ENCODE peak calls at places on chromosomes 13 and 19, in ten cellular contexts. T, H, I, Z, E, J, D, X, M and K are unnamed samples.

GRCh38 chr19:52670046-52670445 is 31.9 kb upstream of the ZNF83 start:
- DNase-seq in T (no peak), H (no peak), I (no peak), Z (no peak), E (no peak), J (no peak), D (no peak), X (no peak), M (no peak), K (no peak)

GRCh38 chr19:8319807-8320520 is 1.2 kb downstream of the NDUFA7 start:
- DNase-seq in T (no peak), H (no peak), I (no peak), Z (no peak), E (no peak), J (no peak), D (no peak), X (no peak), M (no peak), K (no peak)

GRCh38 chr13:75931116-75931515 is 295.0 kb downstream of the LMO7 start:
- DNase-seq in T (no peak), H (no peak), I (no peak), Z (no peak), E (no peak), J (no peak), D (no peak), X (no peak), M (no peak), K (no peak)

GRCh38 chr13:78601124-78601885 is 2.0 kb downstream of the POU4F1 start:
- DNase-seq in T (no peak), H (peak), I (no peak), Z (no peak), E (peak), J (no peak), D (no peak), X (no peak), M (no peak), K (no peak)

GRCh38 chr13:73429691-73430090 is 370.9 kb downstream of the KLF5 start:
- DNase-seq in T (no peak), H (peak), I (no peak), Z (no peak), E (peak), J (no peak), D (no peak), X (no peak), M (no peak), K (no peak)

GRCh38 chr19:41362143-41362847 is 1.7 kb downstream of the B9D2 start:
- DNase-seq in T (no peak), H (no peak), I (no peak), Z (no peak), E (no peak), J (no peak), D (no peak), X (no peak), M (no peak), K (no peak)

GRCh38 chr13:99312493-99312883 is 5.3 kb upstream of the GPR183 start:
- DNase-seq in T (no peak), H (peak), I (peak), Z (peak), E (peak), J (no peak), D (peak), X (peak), M (peak), K (peak)

GRCh38 chr19:18551631-18552030 is 6.0 kb upstream of the KXD1 start:
- DNase-seq in T (no peak), H (no peak), I (no peak), Z (no peak), E (no peak), J (no peak), D (no peak), X (no peak), M (no peak), K (no peak)

GRCh38 chr19:46271488-46272197 is 25.2 kb upstream of the HIF3A start:
- DNase-seq in T (no peak), H (peak), I (no peak), Z (no peak), E (peak), J (no peak), D (no peak), X (no peak), M (no peak), K (no peak)

GRCh38 chr13:112092453-112092852 is 25.5 kb downstream of the SOX1 start:
- DNase-seq in T (no peak), H (no peak), I (peak), Z (no peak), E (no peak), J (no peak), D (no peak), X (no peak), M (no peak), K (no peak)

GRCh38 chr13:75197803-75198202 is 284.2 kb downstream of the TBC1D4 start:
- DNase-seq in T (no peak), H (peak), I (no peak), Z (no peak), E (peak), J (no peak), D (no peak), X (no peak), M (no peak), K (no peak)

GRCh38 chr19:52237197-52237596 is 32.2 kb upstream of the ZNF766 start:
- DNase-seq in T (no peak), H (no peak), I (no peak), Z (no peak), E (no peak), J (no peak), D (no peak), X (no peak), M (no peak), K (no peak)

GRCh38 chr13:30376426-30377311 is 45.6 kb upstream of the UBE2L5 start:
- DNase-seq in T (no peak), H (no peak), I (peak), Z (no peak), E (no peak), J (no peak), D (no peak), X (no peak), M (no peak), K (peak)

GRCh38 chr13:91401916-91402315 is 3.5 kb downstream of the GPC5 start:
- DNase-seq in T (no peak), H (no peak), I (no peak), Z (no peak), E (no peak), J (no peak), D (no peak), X (no peak), M (no peak), K (no peak)

GRCh38 chr13:91409661-91410060 is 11.2 kb downstream of the GPC5 start:
- DNase-seq in T (no peak), H (no peak), I (no peak), Z (no peak), E (no peak), J (no peak), D (no peak), X (no peak), M (no peak), K (no peak)

GRCh38 chr13:91405240-91405639 is 6.8 kb downstream of the GPC5 start:
- DNase-seq in T (no peak), H (no peak), I (no peak), Z (no peak), E (no peak), J (no peak), D (no peak), X (no peak), M (no peak), K (no peak)

DNA sequence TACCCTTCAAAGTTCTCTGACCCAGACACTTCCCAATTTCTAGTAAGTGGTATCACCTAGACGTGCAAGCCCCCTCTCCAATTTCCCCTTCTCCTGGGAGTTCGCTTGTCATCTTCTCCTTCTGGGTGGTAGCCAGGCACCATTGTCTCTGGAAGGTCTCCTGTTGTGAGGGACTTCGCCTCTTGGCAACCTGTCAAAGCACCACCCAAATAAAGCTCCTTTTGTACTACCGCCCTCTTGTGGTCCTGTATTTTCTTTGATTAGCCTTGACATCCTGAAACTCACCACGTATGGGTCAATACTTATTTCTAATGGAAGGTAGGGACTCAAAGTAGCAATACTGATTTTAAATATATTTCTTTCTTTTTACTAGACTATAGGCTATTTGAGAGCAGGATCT is 8.2 kb downstream of the GPC5 start:
- DNase-seq in T (no peak), H (peak), I (no peak), Z (no peak), E (peak), J (peak), D (no peak), X (no peak), M (no peak), K (no peak)
- TF ChIP-seq CTCF in T (peak), H (peak), I (no peak), Z (peak), E (peak), J (peak), D (peak), X (no peak), M (peak), K (peak)

DNA sequence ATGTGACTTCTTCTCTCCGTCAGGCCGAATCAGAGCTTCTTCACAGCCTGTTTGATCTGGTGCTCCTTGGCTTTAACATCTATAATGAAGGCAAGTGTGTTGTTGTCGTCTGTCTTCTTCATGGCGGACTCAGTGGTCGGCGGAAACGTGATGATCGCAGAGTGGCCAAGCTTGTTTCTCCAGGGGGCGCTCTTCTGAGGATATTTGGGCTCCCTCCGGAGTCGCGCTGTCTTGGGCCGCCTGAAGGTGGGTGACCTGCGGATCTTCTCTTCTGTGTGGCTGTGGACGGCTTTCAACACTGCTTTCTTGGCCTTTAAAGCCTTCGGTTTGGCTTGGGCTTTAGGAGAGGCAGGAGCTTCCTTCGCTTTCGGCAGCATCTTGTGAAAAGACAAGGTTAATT is 9.8 kb downstream of the TPRX1 start:
- DNase-seq in T (no peak), H (no peak), I (no peak), Z (no peak), E (no peak), J (no peak), D (no peak), X (no peak), M (no peak), K (no peak)
- TF ChIP-seq CTCF in T (no peak), H (no peak), I (no peak), Z (no peak), E (no peak), J (peak), D (no peak), X (no peak), M (peak), K (no peak)

DNA sequence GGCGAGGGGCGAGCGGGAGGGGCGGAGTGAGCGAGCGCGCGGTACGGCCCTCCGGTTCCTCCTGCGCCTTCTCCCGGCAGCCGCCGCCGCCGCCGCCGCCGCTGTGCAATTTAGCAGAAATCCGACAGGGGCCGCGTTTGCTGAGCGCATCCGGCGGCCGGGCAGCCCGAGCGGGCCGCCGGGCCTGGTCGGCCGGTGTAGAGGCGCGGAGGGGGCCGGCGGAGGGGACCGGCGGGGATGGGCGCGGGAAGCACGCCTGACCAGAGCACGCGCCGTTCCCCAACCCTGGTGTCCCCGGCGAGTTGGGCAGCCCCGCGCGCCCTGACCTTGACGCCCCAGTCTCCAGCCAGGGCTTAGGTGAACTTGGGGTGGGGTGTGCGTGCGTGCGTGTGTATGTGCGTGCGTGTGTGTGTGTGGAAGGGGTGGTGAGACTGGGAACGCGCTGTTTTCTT is 144.5 kb upstream of the ZNF536 start:
- DNase-seq in T (peak), H (peak), I (no peak), Z (peak), E (peak), J (no peak), D (peak), X (peak), M (no peak), K (peak)
- TF ChIP-seq CTCF in T (peak), H (peak), I (peak), Z (peak), E (peak), J (peak), D (peak), X (peak), M (peak), K (peak)

GRCh38 chr13:43133792-43134191 is 110.4 kb downstream of the DNAJC15 start:
- DNase-seq in T (no peak), H (no peak), I (no peak), Z (no peak), E (no peak), J (no peak), D (no peak), X (no peak), M (no peak), K (no peak)

GRCh38 chr13:43134896-43135295 is 111.5 kb downstream of the DNAJC15 start:
- DNase-seq in T (no peak), H (no peak), I (no peak), Z (no peak), E (no peak), J (no peak), D (no peak), X (no peak), M (no peak), K (no peak)

GRCh38 chr13:43132911-43133310 is 109.5 kb downstream of the DNAJC15 start:
- DNase-seq in T (no peak), H (no peak), I (no peak), Z (no peak), E (no peak), J (no peak), D (no peak), X (no peak), M (no peak), K (no peak)

GRCh38 chr13:43129511-43130130 is 106.2 kb downstream of the DNAJC15 start:
- DNase-seq in T (no peak), H (no peak), I (no peak), Z (no peak), E (no peak), J (no peak), D (no peak), X (no peak), M (no peak), K (no peak)

GRCh38 chr13:43132228-43132627 is 108.8 kb downstream of the DNAJC15 start:
- DNase-seq in T (no peak), H (peak), I (no peak), Z (no peak), E (peak), J (peak), D (no peak), X (no peak), M (no peak), K (no peak)
- TF ChIP-seq CTCF in T (peak), H (peak), I (no peak), Z (peak), E (peak), J (peak), D (peak), X (peak), M (no peak), K (peak)

DNA sequence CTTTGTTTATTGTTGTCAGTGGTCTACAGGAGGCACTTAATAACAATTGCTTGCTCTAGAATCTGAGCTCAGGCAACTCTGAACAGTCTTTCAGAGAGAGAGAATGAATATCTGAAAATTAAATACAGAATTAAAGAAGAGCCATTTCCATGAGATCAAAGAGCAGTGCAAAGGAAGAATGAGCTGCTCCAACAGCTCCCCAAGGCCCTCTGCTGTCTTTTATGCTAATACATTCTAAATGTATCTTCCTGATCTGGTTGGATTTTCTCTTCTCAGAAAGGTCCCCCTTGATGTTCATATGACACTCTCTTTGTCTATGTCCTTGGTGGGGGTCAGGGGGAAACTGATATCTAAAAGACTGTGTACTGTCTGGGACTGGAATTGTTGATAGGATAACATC is 1029.6 kb downstream of the PCDH9 start:
- DNase-seq in T (no peak), H (no peak), I (no peak), Z (no peak), E (peak), J (no peak), D (no peak), X (no peak), M (no peak), K (no peak)
- TF ChIP-seq CTCF in T (no peak), H (peak), I (no peak), Z (no peak), E (no peak), J (no peak), D (no peak), X (no peak), M (no peak), K (no peak)